ENCODE peak calls at places on chromosome 22, in nine cellular contexts. O is lower lobe of right lung; M is keratinocyte; G is psoas muscle; D is OCI-LY7; Y is ascending aorta; H is CD8-positive, alpha-beta memory T cell; B is fibroblast of lung; S is astrocyte. A is an unnamed sample. For H3K4me1, the result is how much of the 10 kb centered on the place peaks cover.

GRCh38 chr22:33652596-33652995 is 267.7 kb downstream of the LARGE1 start:
- DNase-seq in O (no peak), M (peak), G (no peak), D (no peak), Y (no peak), H (no peak), B (peak), S (peak), A (no peak)

GRCh38 chr22:46028069-46028991 is 51.4 kb upstream of the WNT7B start:
- DNase-seq in O (peak), M (no peak), G (no peak), D (no peak), Y (peak), H (no peak), B (no peak), S (no peak), A (no peak)

GRCh38 chr22:37394341-37394740 is 32.9 kb downstream of the ELFN2 start:
- DNase-seq in O (no peak), M (no peak), G (no peak), D (no peak), Y (no peak), H (no peak), B (no peak), S (no peak), A (no peak)

GRCh38 chr22:28812491-28812890 is 12.1 kb upstream of the XBP1 start:
- DNase-seq in O (no peak), M (no peak), G (no peak), D (no peak), Y (no peak), H (no peak), B (no peak), S (no peak), A (no peak)

GRCh38 chr22:30606455-30607299 is at the start of gene TCN2:
- DNase-seq in O (peak), M (no peak), G (peak), D (no peak), Y (peak), H (no peak), B (peak), S (peak), A (peak)

GRCh38 chr22:49044091-49044490 is 783.6 kb downstream of the BRD1 start:
- DNase-seq in O (no peak), M (no peak), G (no peak), D (no peak), Y (peak), H (no peak), B (no peak), S (no peak), A (no peak)

GRCh38 chr22:35150163-35151107 is 84.5 kb downstream of the ISX start:
- DNase-seq in O (peak), M (no peak), G (peak), D (peak), Y (no peak), H (no peak), B (peak), S (peak), A (peak)

GRCh38 chr22:24455751-24456426 is 28.5 kb downstream of the ADORA2A start:
- DNase-seq in O (no peak), M (no peak), G (peak), D (no peak), Y (no peak), H (no peak), B (no peak), S (no peak), A (no peak)

GRCh38 chr22:30982501-30982900 is 13.4 kb downstream of the TUG1 start:
- DNase-seq in O (no peak), M (no peak), G (no peak), D (no peak), Y (no peak), H (no peak), B (no peak), S (no peak), A (no peak)

GRCh38 chr22:30979932-30980331 is 10.9 kb downstream of the TUG1 start:
- DNase-seq in O (no peak), M (no peak), G (no peak), D (no peak), Y (no peak), H (no peak), B (peak), S (no peak), A (no peak)

DNA sequence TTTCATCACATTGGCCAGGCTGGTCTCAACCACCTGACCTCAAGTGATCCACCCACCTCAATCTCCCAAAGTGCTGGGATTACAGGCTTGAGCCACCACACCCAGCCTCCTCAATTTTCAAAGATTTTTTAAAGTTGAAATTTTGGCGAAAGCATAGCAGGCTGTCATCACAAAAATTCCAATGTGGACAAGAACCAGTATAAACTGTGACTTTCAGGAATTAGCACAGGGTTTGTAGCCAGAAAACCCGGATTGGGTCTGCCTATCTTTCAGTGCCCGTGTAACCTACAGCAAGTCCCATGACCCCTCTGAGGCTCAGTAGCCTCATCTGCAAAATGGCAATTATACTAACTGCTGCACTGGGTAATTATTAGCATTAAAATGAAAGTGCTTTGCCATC is 80.3 kb downstream of the SGSM3 start:
- DNase-seq in O (no peak), M (no peak), G (no peak), D (no peak), Y (no peak), H (no peak), B (no peak), S (no peak), A (no peak)
- H3K4me1 ChIP-seq in O (half or more), M (under half), G (under half), D (under half), Y (under half), H (half or more), B (under half), S (under half), A (half or more)

DNA sequence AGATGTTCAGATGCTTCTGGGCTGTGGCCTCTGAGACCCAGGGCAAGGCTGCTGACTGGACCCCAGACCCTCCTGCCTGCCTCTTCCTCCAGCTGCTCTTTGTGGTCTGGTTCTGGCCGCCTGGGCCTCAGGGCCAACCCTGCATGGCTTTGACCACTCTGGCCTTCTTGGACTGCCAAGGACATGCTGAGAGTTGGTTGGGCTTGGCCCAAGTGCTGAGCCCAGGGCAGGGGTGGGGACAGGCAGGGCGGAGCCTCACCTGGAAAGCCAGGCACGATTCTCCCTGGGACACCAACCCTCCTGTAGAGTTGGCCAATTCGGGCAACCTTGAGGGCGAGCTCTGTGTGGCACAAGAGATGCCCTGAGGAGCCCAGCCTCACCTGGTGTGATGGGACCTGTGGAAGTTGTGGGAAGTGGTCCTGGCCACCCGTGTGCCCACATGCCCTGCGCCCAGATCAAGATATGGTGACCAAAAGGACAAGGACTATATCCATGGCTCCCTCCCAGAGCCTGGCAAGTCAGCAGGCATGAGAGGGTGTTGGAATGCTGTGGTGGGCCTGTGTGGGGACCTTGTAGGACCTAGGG is 11.6 kb downstream of the TANGO2 start:
- DNase-seq in O (no peak), M (no peak), G (no peak), D (no peak), Y (no peak), H (no peak), B (no peak), S (no peak), A (no peak)
- H3K4me1 ChIP-seq in O (under half), M (under half), G (under half), D (under half), Y (under half), H (under half), B (under half), S (under half), A (under half)

GRCh38 chr22:21834869-21835268 is 32.6 kb downstream of the MAPK1 start:
- DNase-seq in O (no peak), M (no peak), G (no peak), D (peak), Y (no peak), H (no peak), B (no peak), S (no peak), A (no peak)
- H3K4me1 ChIP-seq in O (half or more), M (under half), G (half or more), D (half or more), Y (under half), H (under half), B (under half), S (under half), A (under half)

DNA sequence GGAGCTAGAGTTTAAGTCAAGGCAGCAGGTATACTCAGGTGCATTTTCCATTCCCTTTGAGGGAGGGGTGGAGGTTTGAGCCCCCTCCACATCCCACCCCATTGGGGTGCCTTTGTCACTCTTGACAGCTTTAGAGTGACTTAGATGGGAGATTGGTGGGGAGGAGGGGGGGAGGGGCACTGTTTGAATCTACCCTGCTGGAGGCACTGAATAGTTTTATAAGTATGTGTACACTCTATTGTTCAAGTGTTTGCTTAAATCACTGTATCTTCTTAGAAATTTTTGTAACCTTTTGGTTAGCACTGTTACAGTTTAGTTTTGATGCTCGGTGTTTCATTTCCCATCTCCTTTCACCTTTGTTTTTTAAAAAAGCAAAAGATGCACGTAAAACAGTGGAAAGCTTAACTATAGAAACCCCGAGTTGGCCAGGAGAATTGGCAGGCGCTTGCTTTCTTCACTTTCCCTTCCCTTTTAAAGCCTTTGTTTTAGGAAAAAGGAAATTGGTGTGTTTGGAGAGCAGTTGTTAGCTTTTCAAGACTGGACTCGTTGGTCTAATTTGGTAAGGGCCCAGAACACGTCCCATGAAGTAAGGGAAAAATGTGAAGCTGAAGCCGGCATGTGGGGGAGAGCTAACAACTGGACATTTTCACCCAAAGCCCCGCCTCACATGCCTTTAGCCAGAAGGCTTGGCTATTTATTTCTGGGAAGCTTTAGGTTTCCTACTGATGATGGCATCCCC is 42.8 kb downstream of the TNRC6B start:
- DNase-seq in O (no peak), M (no peak), G (no peak), D (no peak), Y (no peak), H (no peak), B (peak), S (no peak), A (no peak)
- H3K4me1 ChIP-seq in O (under half), M (under half), G (half or more), D (under half), Y (under half), H (half or more), B (under half), S (under half), A (half or more)